ENCODE peak calls at places on chromosomes 11 and 22, in eight cellular contexts. Q is HepG2, X is body of pancreas, Z is neural crest cell, K is cardiac fibroblast, L is activated B cell treated with CpG ODN at 0.5 μM for 24 hours, M is omental fat pad, C is lower lobe of right lung. T is an unnamed sample.

GRCh38 chr11:118953265-118953664 is 2.8 kb upstream of the UPK2 start:
- DNase-seq in Q (no peak), X (no peak), Z (peak; percentile 64), K (peak; percentile 27), L (no peak), M (no peak), C (no peak), T (no peak)

GRCh38 chr22:19115628-19116027 is 6.6 kb downstream of the DGCR2 start:
- DNase-seq in Q (no peak), X (no peak), Z (no peak), K (no peak), L (no peak), M (no peak), C (no peak), T (no peak)

GRCh38 chr11:19076744-19077589 is 16.4 kb upstream of the MRGPRX2 start:
- DNase-seq in Q (peak; percentile 32), X (peak; percentile 74), Z (peak; percentile 83), K (peak; percentile 55), L (peak; percentile 31), M (no peak), C (peak; percentile 62), T (peak; percentile 79)

GRCh38 chr11:67999201-67999629 is 4.7 kb downstream of the UNC93B1 start:
- DNase-seq in Q (no peak), X (no peak), Z (no peak), K (no peak), L (no peak), M (no peak), C (peak; percentile 41), T (no peak)

GRCh38 chr22:44464000-44464399 is 34.0 kb downstream of the RTL6 start:
- DNase-seq in Q (no peak), X (no peak), Z (no peak), K (no peak), L (no peak), M (no peak), C (no peak), T (no peak)

GRCh38 chr11:123504401-123504800 is 74.3 kb downstream of the GRAMD1B start:
- DNase-seq in Q (no peak), X (no peak), Z (no peak), K (no peak), L (no peak), M (no peak), C (no peak), T (no peak)

GRCh38 chr11:1119282-1120146 is 38.2 kb upstream of the MUC5AC start:
- DNase-seq in Q (no peak), X (no peak), Z (no peak), K (no peak), L (no peak), M (peak; percentile 6), C (no peak), T (no peak)

GRCh38 chr11:36455658-36456111 is 54.4 kb downstream of the TRAF6 start:
- DNase-seq in Q (no peak), X (peak; percentile 31), Z (peak; percentile 16), K (peak; percentile 98), L (no peak), M (no peak), C (no peak), T (peak; percentile 20)

GRCh38 chr11:95923441-95923729 is 522 bp downstream of the MTMR2 start:
- DNase-seq in Q (no peak), X (no peak), Z (no peak), K (no peak), L (no peak), M (no peak), C (no peak), T (no peak)

GRCh38 chr11:47443817-47444216 is 5.1 kb downstream of the RAPSN start:
- DNase-seq in Q (no peak), X (no peak), Z (no peak), K (no peak), L (no peak), M (no peak), C (no peak), T (no peak)

GRCh38 chr11:68988486-68988885 is 7.7 kb upstream of the MRGPRD start:
- DNase-seq in Q (no peak), X (no peak), Z (no peak), K (no peak), L (no peak), M (no peak), C (no peak), T (no peak)

GRCh38 chr22:25970348-25970995 is 198.8 kb upstream of the SEZ6L start:
- DNase-seq in Q (no peak), X (peak; percentile 11), Z (no peak), K (no peak), L (no peak), M (no peak), C (no peak), T (no peak)

GRCh38 chr22:27238935-27239510 is 562.5 kb downstream of the MN1 start:
- DNase-seq in Q (no peak), X (peak; percentile 77), Z (no peak), K (peak; percentile 97), L (no peak), M (peak; percentile 82), C (peak; percentile 52), T (peak; percentile 90)

GRCh38 chr22:44574057-44574456 is 76.0 kb upstream of the RTL6 start:
- DNase-seq in Q (no peak), X (peak; percentile 37), Z (no peak), K (peak; percentile 69), L (no peak), M (peak; percentile 28), C (no peak), T (peak; percentile 28)

GRCh38 chr22:48299801-48300200 is 1527.9 kb downstream of the BRD1 start:
- DNase-seq in Q (no peak), X (no peak), Z (no peak), K (no peak), L (no peak), M (no peak), C (no peak), T (no peak)

GRCh38 chr11:134254433-134254832 is 1.1 kb downstream of the ACAD8 start:
- DNase-seq in Q (no peak), X (no peak), Z (no peak), K (no peak), L (no peak), M (no peak), C (no peak), T (no peak)

GRCh38 chr11:134257101-134257500 is 3.7 kb downstream of the ACAD8 start:
- DNase-seq in Q (no peak), X (no peak), Z (no peak), K (no peak), L (no peak), M (no peak), C (no peak), T (no peak)

GRCh38 chr11:134252539-134253188 is 488 bp downstream of the THYN1 start:
- DNase-seq in Q (no peak), X (peak; percentile 22), Z (peak; percentile 20), K (peak; percentile 11), L (no peak), M (no peak), C (no peak), T (no peak)

GRCh38 chr11:134250675-134251074 is 2.5 kb downstream of the THYN1 start:
- DNase-seq in Q (no peak), X (no peak), Z (no peak), K (no peak), L (no peak), M (no peak), C (no peak), T (no peak)

DNA sequence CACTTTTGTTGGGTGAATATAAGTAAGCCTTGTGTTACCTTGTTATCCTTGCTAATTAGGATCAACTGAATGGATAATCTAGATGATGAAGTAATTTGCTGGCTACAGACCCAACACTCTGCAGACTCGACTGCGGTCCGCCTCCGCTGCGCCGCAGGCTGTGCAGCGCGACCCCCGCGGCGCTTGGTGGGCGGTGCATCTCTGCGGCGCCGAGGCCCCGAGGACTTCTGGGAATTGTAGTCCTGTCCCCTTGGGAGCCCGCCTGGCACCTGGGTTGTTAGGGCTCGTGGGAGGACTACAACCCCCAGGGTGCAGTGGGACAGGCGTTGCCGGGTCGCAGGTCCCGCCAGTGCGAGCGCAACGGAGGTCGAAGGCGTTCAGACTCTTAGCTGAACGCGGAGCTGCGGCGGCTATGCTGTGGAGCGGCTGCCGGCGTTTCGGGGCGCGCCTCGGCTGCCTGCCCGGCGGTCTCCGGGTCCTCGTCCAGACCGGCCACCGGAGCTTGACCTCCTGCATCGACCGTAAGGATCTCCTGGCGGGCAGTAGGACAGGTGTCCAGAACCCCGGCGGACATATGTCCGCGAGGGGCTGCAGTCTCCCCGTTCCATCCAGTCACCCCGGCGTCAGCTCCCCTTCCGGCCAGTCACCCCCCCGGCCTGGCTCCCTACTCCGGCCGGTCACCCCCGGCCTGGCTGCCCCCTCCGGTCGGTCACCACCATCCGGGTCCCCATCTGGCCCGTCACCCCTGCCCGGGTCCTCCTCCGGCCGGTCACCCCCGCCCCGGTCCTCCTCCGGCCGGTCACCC is at the start of the genes ACAD8 and THYN1:
- DNase-seq in Q (peak; percentile 93), X (peak; percentile 97), Z (peak; percentile 90), K (peak; percentile 97), L (peak; percentile 89), M (peak; percentile 86), C (peak; percentile 98), T (peak; percentile 95)
- TF ChIP-seq CTCF in Q (peak; percentile 38), X (peak; percentile 54), Z (peak; percentile 19), K (no peak), L (no peak), M (no peak), C (peak; percentile 55), T (no peak)

DNA sequence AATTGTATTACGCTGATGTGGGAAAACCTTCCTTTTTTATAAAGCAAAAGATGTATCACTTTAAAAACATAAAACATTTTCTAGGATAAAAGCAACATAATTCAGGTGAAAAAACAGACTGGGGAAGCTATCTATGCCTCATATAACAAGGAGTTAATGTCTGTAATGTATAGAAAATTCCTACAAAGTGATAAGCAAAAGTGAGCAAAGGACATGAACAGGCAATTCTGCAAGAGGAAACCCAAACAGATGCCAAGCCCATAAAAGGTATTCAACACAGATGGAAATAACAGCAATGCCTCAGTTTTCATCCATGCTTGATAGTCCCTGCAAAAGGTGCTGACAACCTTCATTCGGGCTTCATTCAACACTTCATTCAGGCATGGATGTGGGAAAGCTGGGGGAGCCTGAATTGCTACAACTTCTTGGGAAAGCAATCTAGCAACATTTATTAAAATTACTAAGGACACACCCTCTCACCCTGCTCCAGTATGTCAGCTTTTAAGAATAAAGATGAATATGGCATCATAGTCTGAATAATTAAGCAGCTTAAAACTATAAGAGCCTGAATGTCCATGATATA is 39.3 kb downstream of the KCNQ1OT1 start:
- DNase-seq in Q (no peak), X (no peak), Z (no peak), K (no peak), L (no peak), M (no peak), C (no peak), T (no peak)
- TF ChIP-seq CTCF in Q (no peak), X (no peak), Z (no peak), K (no peak), L (no peak), M (no peak), C (no peak), T (no peak)

GRCh38 chr11:44178381-44178780 is 82.9 kb downstream of the EXT2 start:
- DNase-seq in Q (no peak), X (no peak), Z (no peak), K (peak; percentile 33), L (no peak), M (no peak), C (no peak), T (no peak)
- TF ChIP-seq CTCF in Q (no peak), X (no peak), Z (no peak), K (peak; percentile 14), L (no peak), M (no peak), C (no peak), T (no peak)

GRCh38 chr11:70176940-70177689 is 26.0 kb upstream of the FADD start:
- DNase-seq in Q (peak; percentile 13), X (peak; percentile 39), Z (peak; percentile 51), K (peak; percentile 14), L (no peak), M (no peak), C (peak; percentile 60), T (peak; percentile 55)
- TF ChIP-seq CTCF in Q (peak; percentile 66), X (peak; percentile 36), Z (peak; percentile 65), K (peak; percentile 63), L (no peak), M (no peak), C (peak; percentile 52), T (peak; percentile 69)